ENCODE peak calls at places on chromosome 3, in four cellular contexts. P, A, Y and R are unnamed samples.

GRCh38 chr3:167866321-167866720 is 130.8 kb downstream of the SERPINI1 start:
- DNase-seq in P (no peak), A (no peak), Y (no peak), R (no peak)

GRCh38 chr3:39812537-39812936 is 3.1 kb downstream of the MYRIP start:
- DNase-seq in P (no peak), A (no peak), Y (no peak), R (no peak)

GRCh38 chr3:111967651-111968274 is 11.1 kb upstream of the ABHD10 start:
- DNase-seq in P (peak; percentile 84), A (peak; percentile 86), Y (peak; percentile 82), R (peak; percentile 73)

GRCh38 chr3:184791134-184791533 is 20.8 kb upstream of the VPS8 start:
- DNase-seq in P (no peak), A (no peak), Y (no peak), R (no peak)

GRCh38 chr3:49399467-49399866 is 12.3 kb downstream of the RHOA start:
- DNase-seq in P (peak; percentile 56), A (no peak), Y (no peak), R (no peak)

GRCh38 chr3:99700637-99701268 is 62.4 kb downstream of the COL8A1 start:
- DNase-seq in P (peak; percentile 87), A (no peak), Y (no peak), R (no peak)

GRCh38 chr3:162978136-162978535 is 1481.5 kb downstream of the OTOL1 start:
- DNase-seq in P (no peak), A (no peak), Y (no peak), R (no peak)

GRCh38 chr3:35635407-35635806 is 3.9 kb upstream of the ARPP21 start:
- DNase-seq in P (no peak), A (no peak), Y (no peak), R (no peak)

GRCh38 chr3:54065140-54065539 is 57.2 kb upstream of the CACNA2D3 start:
- DNase-seq in P (no peak), A (no peak), Y (no peak), R (no peak)

GRCh38 chr3:183697610-183698317 is at the start of gene YEATS2:
- DNase-seq in P (peak; percentile 28), A (peak; percentile 79), Y (peak; percentile 23), R (peak; percentile 51)

GRCh38 chr3:147419062-147419701 is 10.0 kb downstream of the ZIC1 start:
- DNase-seq in P (peak; percentile 94), A (no peak), Y (no peak), R (no peak)

GRCh38 chr3:18153571-18154173 is 271.5 kb downstream of the SATB1 start:
- DNase-seq in P (peak; percentile 79), A (no peak), Y (peak; percentile 48), R (no peak)

GRCh38 chr3:194487289-194488006 is 646 bp upstream of the ATP13A3 start:
- DNase-seq in P (no peak), A (peak; percentile 58), Y (no peak), R (no peak)

GRCh38 chr3:189515916-189516531 is 115.2 kb upstream of the TP63 start:
- DNase-seq in P (no peak), A (no peak), Y (no peak), R (no peak)

GRCh38 chr3:101170047-101170771 is 150.2 kb downstream of the IMPG2 start:
- DNase-seq in P (peak; percentile 18), A (no peak), Y (no peak), R (no peak)
- H3K4me3 ChIP-seq in P (no peak overlapping the region), A (no peak overlapping the region), Y (no peak overlapping the region), R (no peak overlapping the region)

DNA sequence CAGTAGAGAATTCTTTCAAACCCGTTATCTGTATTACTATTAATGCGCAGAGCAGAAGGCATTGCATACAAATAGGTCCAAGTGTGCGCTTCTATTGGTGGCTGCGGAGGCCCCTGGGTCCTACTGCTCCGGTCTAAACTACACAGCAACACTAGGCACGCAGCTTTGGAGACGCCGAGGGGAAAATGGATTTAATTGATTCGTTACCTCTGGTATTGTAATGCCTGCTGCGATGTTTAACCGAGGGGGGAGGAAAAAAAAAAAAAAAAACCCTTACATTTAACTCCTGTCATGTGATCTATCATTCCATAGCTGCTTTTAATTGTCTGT is at the start of gene ROBO1:
- DNase-seq in P (peak; percentile 66), A (no peak), Y (no peak), R (no peak)
- H3K4me3 ChIP-seq in P (peak within 1 kb of the TSS; percentile 68), A (no peak within 1 kb of the TSS), Y (no peak within 1 kb of the TSS), R (no peak within 1 kb of the TSS)

GRCh38 chr3:87968668-87969067 is 90.1 kb downstream of the CGGBP1 start:
- DNase-seq in P (no peak), A (no peak), Y (no peak), R (no peak)
- H3K4me3 ChIP-seq in P (no peak overlapping the region), A (no peak overlapping the region), Y (no peak overlapping the region), R (no peak overlapping the region)

GRCh38 chr3:120285508-120285841 is 453 bp upstream of the GPR156 start:
- DNase-seq in P (no peak), A (no peak), Y (no peak), R (no peak)
- H3K4me3 ChIP-seq in P (peak overlapping the region; percentile 62), A (no peak overlapping the region), Y (no peak overlapping the region), R (no peak overlapping the region)

DNA sequence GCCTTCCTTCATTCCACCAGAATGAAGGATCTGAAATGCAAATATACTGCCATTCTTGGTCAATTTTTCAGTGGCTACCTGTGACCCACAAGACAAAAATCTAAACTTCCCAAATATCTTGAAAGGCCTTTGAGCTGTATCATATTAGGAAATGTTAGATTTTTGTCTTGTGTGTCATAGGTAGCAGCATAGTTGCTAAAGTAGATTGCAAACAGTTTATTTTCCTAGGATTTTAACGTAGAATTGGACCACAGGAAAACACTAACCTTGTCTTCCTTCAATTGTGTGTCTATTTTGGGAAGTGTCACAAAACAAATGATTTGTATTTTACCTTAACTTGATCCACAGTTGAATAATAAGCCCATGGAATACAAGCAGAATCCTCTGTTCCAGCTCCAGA is 42.4 kb downstream of the CP start:
- DNase-seq in P (no peak), A (no peak), Y (no peak), R (no peak)
- H3K4me3 ChIP-seq in P (no peak overlapping the region), A (no peak overlapping the region), Y (no peak overlapping the region), R (no peak overlapping the region)

DNA sequence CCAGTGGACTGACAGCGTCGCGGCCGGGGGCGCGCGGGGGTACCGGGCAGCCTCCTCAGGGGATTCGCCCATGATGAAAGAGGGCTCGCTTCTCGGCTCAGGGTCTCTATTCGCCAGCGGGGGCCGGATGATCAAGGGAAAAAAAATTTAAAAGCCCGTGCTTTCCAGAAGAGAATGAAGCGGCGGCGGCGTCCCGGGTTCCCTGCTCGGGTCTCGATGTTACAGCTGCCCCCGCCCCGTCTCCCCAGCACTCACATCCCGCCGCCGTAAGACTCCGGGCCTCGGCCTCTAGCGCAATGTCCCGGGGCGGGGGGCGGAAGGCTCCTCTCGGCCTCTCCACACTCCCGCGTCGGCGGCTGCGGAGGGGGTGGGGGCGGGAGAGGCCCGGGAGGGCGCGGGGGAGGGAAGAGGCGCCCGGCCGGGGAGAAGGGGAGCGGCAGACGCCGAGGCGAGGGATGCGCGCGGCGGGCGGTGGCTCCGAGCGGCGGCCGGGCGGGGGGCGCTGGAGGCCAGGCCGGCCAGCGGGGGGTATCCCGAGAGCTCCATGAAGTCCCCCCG is 4.4 kb downstream of the PTH1R start:
- DNase-seq in P (no peak), A (no peak), Y (no peak), R (no peak)
- H3K4me3 ChIP-seq in P (peak overlapping the region; percentile 34), A (no peak overlapping the region), Y (no peak overlapping the region), R (no peak overlapping the region)

GRCh38 chr3:129344540-129345220 is 66.0 kb downstream of the HMCES start:
- DNase-seq in P (no peak), A (no peak), Y (no peak), R (no peak)
- H3K4me3 ChIP-seq in P (no peak overlapping the region), A (no peak overlapping the region), Y (no peak overlapping the region), R (no peak overlapping the region)

GRCh38 chr3:133745108-133745507 is 1.1 kb upstream of the TF start:
- DNase-seq in P (no peak), A (no peak), Y (no peak), R (no peak)

GRCh38 chr3:133746722-133747086 is 511 bp downstream of the TF start:
- DNase-seq in P (no peak), A (no peak), Y (no peak), R (no peak)

GRCh38 chr3:133745981-133746721 is at the start of gene TF:
- DNase-seq in P (no peak), A (no peak), Y (no peak), R (no peak)

GRCh38 chr3:133744241-133744640 is 2.0 kb upstream of the TF start:
- DNase-seq in P (no peak), A (no peak), Y (no peak), R (no peak)

DNA sequence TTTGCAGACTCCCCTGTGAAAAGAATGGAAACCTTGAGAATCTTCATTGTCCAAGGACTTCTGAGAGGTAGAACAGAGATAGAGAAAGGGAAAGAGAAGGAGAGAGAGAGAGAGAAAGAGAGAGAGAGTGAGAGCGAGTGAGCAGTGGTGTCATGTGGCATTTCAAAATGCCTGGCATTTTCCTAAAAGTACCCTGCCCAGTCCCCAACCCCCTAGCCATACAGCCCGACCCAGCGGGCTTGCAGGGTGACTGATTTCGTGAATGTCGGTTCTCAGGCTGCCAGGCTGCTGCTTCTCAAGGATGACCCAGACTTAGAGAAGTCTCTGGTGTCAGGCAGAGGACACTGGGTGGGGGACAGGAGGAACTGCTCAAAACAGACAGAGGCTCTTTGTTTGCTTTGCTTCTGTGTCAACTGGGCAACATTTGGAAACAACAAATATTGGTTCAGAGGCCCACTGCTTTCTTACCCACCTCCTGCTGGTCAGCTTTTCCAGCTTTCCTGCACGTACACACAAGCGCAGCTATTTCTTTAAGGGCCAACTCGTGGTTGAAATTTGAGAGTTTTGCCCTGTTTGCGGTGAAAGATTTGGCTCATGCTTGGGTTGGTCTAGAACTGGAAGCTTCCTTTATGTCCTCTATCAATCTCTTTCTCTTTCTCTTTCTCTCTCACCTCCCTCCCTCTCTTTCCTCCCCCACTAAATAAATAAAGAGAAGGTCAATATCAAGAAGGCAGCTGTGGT is 3.7 kb upstream of the TF start:
- DNase-seq in P (peak; percentile 44), A (no peak), Y (peak; percentile 3), R (no peak)
- H3K4me3 ChIP-seq in P (peak overlapping the region; percentile 5), A (no peak overlapping the region), Y (no peak overlapping the region), R (no peak overlapping the region)

DNA sequence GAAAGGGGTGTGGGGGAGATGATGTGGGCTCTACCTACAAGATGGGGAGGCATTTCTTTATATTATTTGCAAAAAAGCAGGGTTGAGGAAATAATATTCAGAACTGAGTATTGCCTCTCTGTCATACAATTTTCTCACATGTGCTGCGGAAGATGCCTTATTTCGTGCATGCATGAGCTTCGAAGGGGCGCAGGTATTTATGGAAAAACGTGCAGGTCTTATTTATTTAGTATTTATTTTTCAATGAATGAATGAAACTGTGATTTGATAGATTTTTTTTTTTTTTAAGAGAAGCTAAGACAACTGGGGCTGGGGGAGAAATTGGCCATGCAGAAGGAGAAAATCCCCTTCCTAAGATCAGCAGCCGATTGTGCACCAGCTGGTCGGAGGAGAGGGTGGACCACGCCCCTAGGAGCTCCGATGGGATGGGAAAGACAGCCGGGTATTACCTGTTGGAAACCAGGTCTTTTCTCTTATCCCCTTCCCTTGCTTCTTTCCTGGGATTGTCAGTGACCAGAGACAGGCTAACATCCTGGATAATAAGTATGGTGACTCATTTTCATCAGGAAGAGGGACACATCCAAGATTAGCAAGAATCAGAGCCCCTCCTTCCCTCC is 827 bp downstream of the GAP43 start:
- DNase-seq in P (no peak), A (no peak), Y (no peak), R (no peak)
- H3K4me3 ChIP-seq in P (peak overlapping the region; percentile 56), A (no peak overlapping the region), Y (no peak overlapping the region), R (no peak overlapping the region)